ENCODE peak calls at places on chromosomes 2 and 18, in ten cellular contexts. M is Kasumi-1; U is activated CD8-positive, alpha-beta memory T cell treated with anti-CD3 and anti-CD28 coated beads, Interleukin-2, amount 50 U/mL, for 4 hours; C is aorta; S is stimulated activated CD8-positive, alpha-beta memory T cell treated with anti-CD3 and anti-CD28 coated beads, Interleukin-2, amount 100 ng/mL, for 48 hours; E is nephron progenitor cell; F is SJCRH30; R is activated T-cell treated with anti-CD3 and anti-CD28 coated beads, Interleukin-2, amount 50 U/mL, for 1 hour; A is iPS DF 6.9; V is effector CD8-positive, alpha-beta T cell. D is an unnamed sample.

GRCh38 chr18:22572321-22572720 is 154.6 kb upstream of the CTAGE1 start:
- DNase-seq in M (no peak), U (no peak), C (no peak), S (no peak), E (no peak), F (peak), R (no peak), A (no peak), V (no peak), D (no peak)

GRCh38 chr2:126655066-126655465 is 892 bp upstream of the GYPC start:
- DNase-seq in M (peak), U (no peak), C (no peak), S (no peak), E (peak), F (peak), R (no peak), A (no peak), V (no peak), D (no peak)

GRCh38 chr2:165627463-165627862 is 158.0 kb downstream of the CSRNP3 start:
- DNase-seq in M (no peak), U (no peak), C (no peak), S (no peak), E (no peak), F (no peak), R (no peak), A (no peak), V (no peak), D (no peak)

GRCh38 chr2:239688840-239689239 is 288.0 kb upstream of the HDAC4 start:
- DNase-seq in M (no peak), U (no peak), C (no peak), S (no peak), E (no peak), F (no peak), R (no peak), A (no peak), V (no peak), D (no peak)

GRCh38 chr18:39871976-39872375 is 2083.1 kb upstream of the PIK3C3 start:
- DNase-seq in M (peak), U (no peak), C (no peak), S (no peak), E (no peak), F (no peak), R (no peak), A (no peak), V (no peak), D (no peak)

GRCh38 chr18:76754381-76754780 is 68.0 kb upstream of the ZNF236 start:
- DNase-seq in M (no peak), U (no peak), C (no peak), S (no peak), E (no peak), F (no peak), R (no peak), A (no peak), V (no peak), D (no peak)

GRCh38 chr2:235523486-235524150 is 29.8 kb downstream of the AGAP1 start:
- DNase-seq in M (no peak), U (no peak), C (peak), S (no peak), E (no peak), F (no peak), R (no peak), A (no peak), V (no peak), D (no peak)

GRCh38 chr2:129891341-129892320 is 87.8 kb upstream of the RAB6C start:
- DNase-seq in M (no peak), U (no peak), C (no peak), S (no peak), E (no peak), F (no peak), R (no peak), A (no peak), V (no peak), D (no peak)